ENCODE peak calls at places on chromosomes 1 and 21, in nine cellular contexts. Z is esophagus squamous epithelium, J is endodermal cell, H is fibroblast of mammary gland, W is astrocyte of the spinal cord, P is BJ, V is PC-3, K is right cardiac atrium, Y is uterus. R is an unnamed sample.

GRCh38 chr1:119372493-119373086 is 4.0 kb downstream of the HAO2 start:
- DNase-seq in W (no peak), J (peak), K (no peak), P (no peak), Z (no peak), V (peak), Y (no peak), H (peak), R (no peak)

GRCh38 chr1:22508329-22508728 is 55.0 kb upstream of the EPHA8 start:
- DNase-seq in Y (no peak), W (no peak), P (no peak), V (no peak), K (no peak), J (no peak), H (no peak), Z (no peak), R (no peak)

GRCh38 chr21:42154237-42155044 is 64.5 kb upstream of the ABCG1 start:
- DNase-seq in J (peak), Y (no peak), P (no peak), K (no peak), W (no peak), V (no peak), H (no peak), Z (no peak), R (no peak)

GRCh38 chr1:225119307-225119706 is 189.8 kb downstream of the DNAH14 start:
- DNase-seq in H (no peak), V (peak), K (no peak), P (no peak), Z (no peak), W (no peak), Y (no peak), J (no peak), R (no peak)

GRCh38 chr1:199279107-199279506 is 640.3 kb downstream of the PTPRC start:
- DNase-seq in H (peak), W (no peak), Y (no peak), V (peak), J (no peak), K (no peak), Z (no peak), P (no peak), R (no peak)

GRCh38 chr1:52697795-52698674 is at the start of gene COA7:
- DNase-seq in V (peak), Z (no peak), H (peak), K (peak), Y (peak), J (peak), W (peak), P (peak), R (peak)

GRCh38 chr1:199878818-199879217 is 148.7 kb upstream of the NR5A2 start:
- DNase-seq in P (no peak), W (no peak), V (no peak), H (no peak), J (no peak), Z (no peak), Y (no peak), K (no peak), R (peak)

GRCh38 chr1:59046730-59047157 is 250.2 kb upstream of the FGGY start:
- DNase-seq in Y (no peak), W (no peak), P (no peak), Z (no peak), H (no peak), K (no peak), V (no peak), J (peak), R (no peak)

GRCh38 chr1:114345930-114346479 is 165.0 kb downstream of the TRIM33 start:
- DNase-seq in P (no peak), K (peak), V (no peak), H (peak), J (peak), W (peak), Y (peak), Z (no peak), R (peak)

GRCh38 chr1:229117664-229118300 is 153.1 kb upstream of the RAB4A start:
- DNase-seq in Z (no peak), H (peak), K (peak), Y (peak), J (no peak), W (no peak), P (peak), V (peak), R (peak)

GRCh38 chr1:206737729-206738222 is 32.8 kb upstream of the IL19 start:
- DNase-seq in K (no peak), H (no peak), Y (no peak), W (no peak), J (no peak), Z (no peak), V (no peak), P (no peak), R (no peak)

GRCh38 chr1:204659061-204659460 is 26.5 kb downstream of the LRRN2 start:
- DNase-seq in V (peak), Y (no peak), Z (no peak), K (no peak), W (no peak), J (no peak), H (no peak), P (no peak), R (no peak)

GRCh38 chr1:90836345-90836679 is 119.2 kb upstream of the BARHL2 start:
- DNase-seq in K (no peak), Z (no peak), J (no peak), H (no peak), W (no peak), V (no peak), Y (peak), P (no peak), R (no peak)

GRCh38 chr21:27320868-27321267 is 354.0 kb upstream of the ADAMTS5 start:
- DNase-seq in J (no peak), H (no peak), K (no peak), P (no peak), Y (no peak), V (no peak), Z (no peak), W (no peak), R (no peak)

GRCh38 chr1:97895278-97895677 is 25.6 kb downstream of the DPYD start:
- DNase-seq in H (no peak), Y (no peak), W (no peak), V (no peak), J (no peak), K (no peak), P (no peak), Z (no peak), R (no peak)

GRCh38 chr1:30755334-30755733 is 2.2 kb downstream of the LAPTM5 start:
- DNase-seq in W (no peak), P (no peak), Z (no peak), K (no peak), J (no peak), Y (no peak), H (no peak), V (no peak), R (no peak)
- H3K4me3 ChIP-seq in W (no peak), P (no peak), Z (peak), K (no peak), J (no peak), Y (no peak), H (no peak), V (no peak), R (peak)

GRCh38 chr1:57202254-57202653 is 221.6 kb downstream of the DAB1 start:
- DNase-seq in P (no peak), V (no peak), H (no peak), W (no peak), Y (no peak), Z (no peak), J (no peak), K (no peak), R (no peak)

GRCh38 chr1:57204942-57205787 is 218.7 kb downstream of the DAB1 start:
- DNase-seq in Z (no peak), W (no peak), K (no peak), P (no peak), H (no peak), Y (no peak), J (peak), V (no peak), R (no peak)

GRCh38 chr1:57208903-57209302 is 215.0 kb downstream of the DAB1 start:
- DNase-seq in H (no peak), P (no peak), K (no peak), Z (no peak), J (no peak), Y (no peak), W (no peak), V (no peak), R (no peak)

GRCh38 chr1:57206038-57206437 is 217.8 kb downstream of the DAB1 start:
- DNase-seq in V (no peak), Z (no peak), W (no peak), Y (no peak), P (no peak), K (no peak), J (peak), H (no peak), R (no peak)

GRCh38 chr1:57204091-57204490 is 219.8 kb downstream of the DAB1 start:
- DNase-seq in Z (no peak), H (no peak), K (no peak), Y (no peak), V (no peak), P (no peak), W (no peak), J (no peak), R (no peak)
- H3K4me3 ChIP-seq in Z (no peak), H (no peak), K (no peak), Y (no peak), V (no peak), P (no peak), W (no peak), J (no peak), R (no peak)

DNA sequence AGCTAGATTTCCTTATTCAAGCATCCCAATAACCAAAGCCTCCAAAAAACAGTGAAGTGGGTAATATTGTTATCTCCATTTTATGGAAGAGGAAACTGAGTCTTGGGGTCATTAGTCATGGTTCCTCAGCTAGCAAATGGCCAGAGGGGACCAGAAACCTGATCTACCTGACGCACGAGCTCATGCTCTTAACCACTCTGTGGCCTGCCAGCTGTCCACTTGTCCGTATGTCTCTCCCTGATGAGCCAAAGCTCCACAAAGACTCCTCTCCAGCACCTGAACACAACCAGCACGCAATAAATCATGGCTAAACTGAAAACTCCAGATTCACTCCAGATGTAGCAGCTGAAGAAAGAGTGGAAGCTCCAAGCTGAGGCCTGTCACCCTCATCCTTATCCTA is 5.8 kb downstream of the CAPN8 start:
- DNase-seq in V (peak), Y (no peak), P (no peak), W (no peak), K (no peak), Z (no peak), J (no peak), H (no peak), R (no peak)
- H3K4me3 ChIP-seq in V (no peak), Y (no peak), P (no peak), W (no peak), K (no peak), Z (no peak), J (no peak), H (no peak), R (no peak)

GRCh38 chr1:211605613-211606326 is 26.8 kb upstream of the SLC30A1 start:
- DNase-seq in Z (no peak), H (no peak), K (no peak), Y (no peak), W (no peak), V (no peak), P (no peak), J (no peak), R (no peak)

GRCh38 chr1:211607752-211608478 is 29.0 kb upstream of the SLC30A1 start:
- DNase-seq in Y (no peak), H (no peak), J (no peak), V (no peak), Z (no peak), K (no peak), P (no peak), W (no peak), R (no peak)

GRCh38 chr1:211605034-211605433 is 26.1 kb upstream of the SLC30A1 start:
- DNase-seq in W (no peak), K (no peak), H (no peak), V (no peak), J (no peak), P (no peak), Y (no peak), Z (no peak), R (no peak)

GRCh38 chr1:211606327-211606913 is 27.5 kb upstream of the SLC30A1 start:
- DNase-seq in Y (no peak), H (no peak), Z (no peak), J (no peak), V (no peak), K (peak), W (no peak), P (no peak), R (no peak)

DNA sequence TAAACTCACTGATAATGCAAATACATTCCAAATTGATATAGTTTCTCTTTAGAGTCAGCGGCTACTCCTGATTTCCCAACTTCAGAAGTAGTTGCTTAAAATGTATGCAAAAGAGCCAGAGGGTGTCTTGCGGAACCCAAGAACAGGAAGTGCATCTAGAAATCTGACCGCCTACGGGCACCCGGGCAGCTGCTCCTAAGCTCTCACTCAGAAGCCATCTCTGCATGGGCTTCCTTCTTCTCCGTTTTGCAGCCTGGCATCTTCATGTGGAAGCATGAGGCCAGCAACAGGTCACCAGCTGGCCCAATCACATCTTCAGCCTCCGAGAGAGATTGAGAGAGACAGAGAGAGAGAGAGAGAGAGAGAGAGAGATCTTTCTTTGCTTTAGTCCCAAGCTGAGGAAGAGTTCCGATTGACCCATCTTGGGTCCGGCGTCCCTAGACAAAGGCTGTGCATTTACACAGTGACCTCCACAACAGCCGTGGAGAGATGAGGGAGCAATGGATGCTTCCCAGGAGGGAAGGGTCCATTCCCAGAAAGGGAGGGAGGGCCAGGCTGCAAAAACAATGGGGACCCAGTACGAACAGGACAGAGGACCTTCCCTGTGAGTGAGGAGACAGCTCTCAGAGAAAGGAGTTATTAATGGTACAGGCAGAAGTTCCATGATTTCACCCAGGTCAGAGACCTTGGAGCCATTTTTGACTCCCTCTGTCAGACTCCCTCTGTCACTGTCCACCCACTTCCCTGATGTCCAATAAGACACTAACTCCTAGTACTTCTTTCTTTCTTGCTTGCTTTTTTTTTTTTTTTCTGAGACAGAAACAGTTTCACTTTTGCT is 28.2 kb upstream of the SLC30A1 start:
- DNase-seq in Z (peak), H (no peak), Y (no peak), V (no peak), P (no peak), W (no peak), J (no peak), K (peak), R (no peak)
- H3K4me3 ChIP-seq in Z (peak), H (no peak), Y (no peak), V (no peak), P (no peak), W (no peak), J (no peak), K (no peak), R (peak)

GRCh38 chr21:34130598-34130985 is 57.2 kb downstream of the MRPS6 start:
- DNase-seq in W (no peak), Y (no peak), J (no peak), H (no peak), K (no peak), P (no peak), Z (no peak), V (no peak), R (peak)
- H3K4me3 ChIP-seq in W (no peak), Y (no peak), J (no peak), H (no peak), K (no peak), P (no peak), Z (no peak), V (no peak), R (no peak)

GRCh38 chr21:17406202-17406601 is 106.6 kb upstream of the CXADR start:
- DNase-seq in Y (no peak), J (no peak), V (no peak), H (no peak), K (no peak), Z (no peak), W (no peak), P (no peak), R (no peak)
- H3K4me3 ChIP-seq in Y (no peak), J (no peak), V (no peak), H (no peak), K (no peak), Z (no peak), W (no peak), P (no peak), R (no peak)

GRCh38 chr1:41394405-41394804 is 33.2 kb downstream of the FOXO6 start:
- DNase-seq in K (peak), Y (no peak), Z (no peak), P (no peak), J (peak), H (no peak), W (no peak), V (no peak), R (no peak)
- H3K4me3 ChIP-seq in K (no peak), Y (no peak), Z (no peak), P (no peak), J (no peak), H (no peak), W (no peak), V (no peak), R (no peak)

DNA sequence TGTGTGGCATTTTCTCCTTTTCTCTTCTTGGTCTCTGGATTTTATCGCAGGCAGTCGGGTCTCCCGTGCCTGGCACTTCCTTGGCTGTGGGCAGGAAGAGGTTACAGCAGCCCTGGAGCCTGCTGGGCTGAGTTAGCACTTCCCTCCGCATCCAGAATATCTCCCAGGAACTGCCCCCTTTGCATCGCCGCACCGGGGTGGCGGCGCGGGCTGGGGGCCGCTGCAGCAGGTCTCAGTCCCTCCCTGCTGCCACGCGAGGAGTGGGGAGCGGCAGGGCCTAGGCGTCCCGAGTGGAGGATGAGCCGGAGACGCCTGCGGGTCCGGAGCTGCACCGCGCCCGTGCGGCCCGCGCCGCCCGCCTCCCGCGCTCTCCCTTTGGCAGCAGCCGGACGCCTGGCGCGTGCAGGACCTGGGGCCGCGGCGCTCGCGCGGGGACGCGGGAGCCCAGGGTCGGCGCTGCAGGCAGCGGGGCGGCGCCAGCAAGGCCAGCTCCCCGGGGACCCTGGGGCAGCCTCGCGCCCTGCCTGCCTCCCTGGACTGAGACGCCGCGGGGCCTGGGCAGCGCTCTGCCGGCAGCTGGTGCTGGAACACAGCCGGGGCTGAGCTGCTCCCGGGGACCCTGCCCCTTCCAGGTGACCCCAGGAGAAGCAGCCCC is 192.8 kb downstream of the PRDM2 start:
- DNase-seq in J (peak), Y (no peak), V (no peak), W (no peak), K (peak), P (no peak), H (no peak), Z (no peak), R (no peak)
- H3K4me3 ChIP-seq in J (peak), Y (no peak), V (no peak), W (no peak), K (peak), P (no peak), H (peak), Z (peak), R (peak)

DNA sequence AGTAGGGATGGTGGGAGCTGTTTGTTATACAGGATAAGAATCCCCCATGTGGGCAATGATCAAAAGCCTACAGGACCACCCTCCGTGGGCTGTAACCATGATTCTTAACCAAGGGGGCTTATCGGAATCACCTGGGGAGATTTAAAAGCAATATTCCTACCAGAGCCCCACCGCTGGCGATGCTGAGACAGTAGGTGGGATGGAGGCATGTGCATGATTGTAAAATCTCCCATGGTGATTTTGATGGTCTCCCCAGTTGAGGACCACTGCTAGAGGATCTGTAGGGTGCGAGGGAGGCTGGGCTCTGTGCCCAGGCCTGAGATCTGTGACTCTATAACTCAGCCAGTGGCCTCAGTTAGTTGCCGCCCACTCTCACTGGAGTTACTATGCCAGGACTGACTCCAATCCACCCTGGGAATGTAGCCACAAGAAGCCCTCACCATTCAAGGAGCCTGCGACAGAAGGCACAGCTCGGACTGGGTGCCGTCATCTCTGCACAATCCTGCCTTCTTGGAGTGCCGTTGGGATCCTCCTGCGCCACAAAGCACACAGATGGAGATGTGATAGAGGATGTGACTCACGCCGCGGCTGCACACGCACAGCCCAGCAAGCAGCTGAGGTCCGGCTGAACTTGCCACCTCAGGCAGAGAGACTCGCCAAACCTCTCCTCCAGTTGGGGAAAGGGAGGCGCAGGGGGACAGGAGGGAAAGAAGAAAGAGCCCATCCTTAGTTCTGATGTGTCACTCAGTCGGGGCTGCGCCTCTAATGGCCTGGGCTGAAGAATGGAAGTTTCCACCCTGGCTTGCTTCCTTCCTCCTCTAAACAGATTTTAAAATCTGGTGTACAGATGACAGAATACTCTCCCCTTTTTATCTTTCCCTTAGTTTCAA is 26.5 kb downstream of the AKNAD1 start:
- DNase-seq in H (peak), J (no peak), K (peak), Z (no peak), Y (peak), V (peak), W (peak), P (peak), R (peak)
- H3K4me3 ChIP-seq in H (peak), J (no peak), K (no peak), Z (peak), Y (no peak), V (peak), W (no peak), P (peak), R (peak)

R was measured in esophagus muscularis mucosa.